ENCODE peak calls at places on chromosomes 16 and 17, in four cellular contexts. Q, N, C and J are unnamed samples.

GRCh38 chr17:21162394-21162775 is 35.6 kb downstream of the DHRS7B start:
- DNase-seq in N (no peak), C (no peak), Q (no peak), J (no peak)

GRCh38 chr16:75382611-75383010 is 50.7 kb downstream of the CFDP1 start:
- DNase-seq in Q (no peak), C (no peak), N (no peak), J (no peak)

GRCh38 chr16:22291860-22292692 is 5.1 kb upstream of the POLR3E start:
- DNase-seq in Q (peak; percentile 51), C (no peak), N (no peak), J (no peak)

GRCh38 chr16:79055251-79055972 is 545.1 kb downstream of the MAF start:
- DNase-seq in N (no peak), Q (no peak), C (no peak), J (no peak)

GRCh38 chr17:49703557-49704277 is 4.0 kb downstream of the SLC35B1 start:
- DNase-seq in N (peak; percentile 90), C (no peak), Q (peak; percentile 48), J (peak; percentile 25)

GRCh38 chr17:28712037-28712704 is 483 bp upstream of the PROCA1 start:
- DNase-seq in Q (peak; percentile 90), N (no peak), C (no peak), J (peak; percentile 68)

GRCh38 chr17:14741516-14741915 is 440.6 kb downstream of the HS3ST3B1 start:
- DNase-seq in N (no peak), C (no peak), Q (no peak), J (no peak)

GRCh38 chr17:31060814-31061550 is 33.8 kb upstream of the NF1 start:
- DNase-seq in C (no peak), N (no peak), Q (no peak), J (no peak)

GRCh38 chr16:89149386-89149785 is 22.2 kb upstream of the CDH15 start:
- DNase-seq in C (no peak), Q (no peak), N (no peak), J (no peak)

GRCh38 chr16:26546573-26546972 is 520.2 kb upstream of the C16orf82 start:
- DNase-seq in Q (no peak), C (no peak), N (no peak), J (no peak)

GRCh38 chr16:74699666-74700065 is 996 bp downstream of the MLKL start:
- DNase-seq in N (no peak), Q (no peak), C (no peak), J (no peak)

GRCh38 chr17:77872714-77873517 is 85.6 kb upstream of the TNRC6C start:
- DNase-seq in Q (no peak), N (no peak), C (no peak), J (no peak)

GRCh38 chr17:18314059-18314730 is 599 bp downstream of the TOP3A start:
- DNase-seq in N (no peak), Q (no peak), C (no peak), J (no peak)

GRCh38 chr16:68033101-68033500 is 10.0 kb downstream of the DUS2 start:
- DNase-seq in Q (no peak), N (no peak), C (no peak), J (no peak)

GRCh38 chr16:16167927-16168326 is 55.4 kb downstream of the ABCC6 start:
- DNase-seq in C (no peak), N (no peak), Q (no peak), J (no peak)

GRCh38 chr16:77723108-77723514 is 797 bp downstream of the NUDT7 start:
- DNase-seq in N (no peak), Q (peak; percentile 59), C (no peak), J (no peak)

GRCh38 chr16:78742501-78743283 is 643.2 kb downstream of the WWOX start:
- DNase-seq in C (peak; percentile 83), Q (peak; percentile 55), N (no peak), J (no peak)

GRCh38 chr17:78940708-78941107 is 15.5 kb upstream of the TIMP2 start:
- DNase-seq in Q (no peak), C (no peak), N (peak; percentile 50), J (peak; percentile 62)

GRCh38 chr16:81585785-81586184 is 141.2 kb downstream of the CMIP start:
- DNase-seq in C (no peak), N (peak; percentile 50), Q (peak; percentile 62), J (peak; percentile 50)

GRCh38 chr17:42843358-42843934 is 934 bp upstream of the AOC2 start:
- DNase-seq in N (peak; percentile 73), C (no peak), Q (peak; percentile 65), J (peak; percentile 46)

GRCh38 chr17:19705771-19706770 is 10.3 kb downstream of the SLC47A2 start:
- DNase-seq in N (peak; percentile 45), Q (no peak), C (no peak), J (no peak)
- TF ChIP-seq ESRRA in N (no peak), Q (no peak), C (no peak), J (no peak)

GRCh38 chr17:1315409-1315808 is 35.9 kb downstream of the TRARG1 start:
- DNase-seq in N (no peak), C (no peak), Q (no peak), J (no peak)

GRCh38 chr17:1313270-1314005 is 34.0 kb downstream of the TRARG1 start:
- DNase-seq in Q (no peak), C (no peak), N (no peak), J (no peak)

GRCh38 chr17:1312261-1312870 is 32.9 kb downstream of the TRARG1 start:
- DNase-seq in Q (peak; percentile 55), C (no peak), N (peak; percentile 13), J (peak; percentile 69)

DNA sequence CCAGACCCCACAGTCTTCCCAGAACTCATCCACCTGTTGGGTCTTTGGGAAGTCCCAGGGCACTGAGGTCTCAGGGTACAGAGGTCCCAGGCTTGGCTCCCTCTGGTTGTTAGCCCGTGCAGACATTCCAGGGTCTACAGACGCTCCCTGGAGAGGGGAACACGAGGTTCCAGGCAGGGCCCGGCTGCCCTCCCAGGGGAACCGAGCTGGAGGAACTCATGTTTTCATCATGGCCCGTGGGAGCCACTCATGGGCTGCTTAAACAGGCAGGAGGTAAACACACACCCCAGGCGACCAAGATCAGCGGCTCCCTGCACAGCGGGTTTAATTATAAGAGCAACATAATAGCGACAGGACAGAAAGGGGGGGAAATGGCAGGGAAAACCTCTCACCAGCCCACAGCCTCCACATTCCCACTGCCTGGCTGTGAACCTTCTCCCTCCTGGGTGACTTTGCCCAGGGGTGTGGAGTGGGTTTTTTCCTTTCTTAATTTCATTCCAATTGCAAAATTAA is 36.5 kb downstream of the TRARG1 start:
- DNase-seq in N (no peak), C (no peak), Q (no peak), J (no peak)
- TF ChIP-seq TCF7 in N (no peak), C (no peak), Q (no peak), J (no peak)

GRCh38 chr17:67994827-67995567 is 1.3 kb downstream of the C17orf58 start:
- DNase-seq in N (no peak), Q (no peak), C (no peak), J (no peak)
- TF ChIP-seq ESRRA in N (no peak), Q (no peak), C (no peak), J (no peak)

DNA sequence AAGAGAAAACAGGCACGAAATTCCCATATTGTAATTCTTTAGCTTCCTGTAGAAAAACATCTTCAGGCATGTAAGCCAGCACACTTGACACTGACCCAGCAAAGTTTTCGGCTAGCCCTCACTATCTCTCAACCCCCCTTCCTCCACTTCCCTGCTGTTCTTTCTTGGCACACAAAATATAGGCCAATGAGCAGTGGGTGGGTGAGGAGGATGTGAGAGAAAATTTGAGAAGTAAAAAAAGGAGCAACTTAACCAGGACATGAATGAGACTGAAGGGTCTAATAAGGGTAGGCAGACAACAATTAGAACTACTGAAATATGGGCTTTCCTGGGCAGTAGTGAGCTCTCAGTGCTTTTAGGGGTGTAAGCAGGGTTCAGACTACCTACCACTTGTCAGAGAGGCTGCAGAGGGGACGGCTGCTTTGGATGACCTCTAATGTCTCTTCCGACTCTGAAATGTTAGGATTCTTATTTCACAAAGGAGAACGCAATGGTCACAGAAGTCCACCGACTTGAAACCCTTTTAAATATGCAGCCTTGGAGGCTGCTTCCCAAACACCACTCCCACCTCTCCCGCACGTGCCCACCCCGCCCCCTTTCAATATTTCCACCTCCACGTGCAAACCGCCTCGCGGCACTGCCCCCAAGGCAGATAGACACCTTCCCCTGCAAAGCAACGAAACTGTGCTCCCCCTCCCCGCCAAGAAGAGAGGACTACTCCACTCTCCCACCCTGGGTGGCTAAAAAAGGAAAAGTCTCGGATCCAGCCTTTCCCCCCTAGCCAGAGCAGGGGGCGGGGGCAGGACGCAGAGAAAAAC is 884 bp downstream of the MBTD1 start:
- DNase-seq in N (peak; percentile 39), C (no peak), Q (peak; percentile 72), J (peak; percentile 31)
- TF ChIP-seq TCF7 in N (no peak), C (no peak), Q (no peak), J (no peak)

DNA sequence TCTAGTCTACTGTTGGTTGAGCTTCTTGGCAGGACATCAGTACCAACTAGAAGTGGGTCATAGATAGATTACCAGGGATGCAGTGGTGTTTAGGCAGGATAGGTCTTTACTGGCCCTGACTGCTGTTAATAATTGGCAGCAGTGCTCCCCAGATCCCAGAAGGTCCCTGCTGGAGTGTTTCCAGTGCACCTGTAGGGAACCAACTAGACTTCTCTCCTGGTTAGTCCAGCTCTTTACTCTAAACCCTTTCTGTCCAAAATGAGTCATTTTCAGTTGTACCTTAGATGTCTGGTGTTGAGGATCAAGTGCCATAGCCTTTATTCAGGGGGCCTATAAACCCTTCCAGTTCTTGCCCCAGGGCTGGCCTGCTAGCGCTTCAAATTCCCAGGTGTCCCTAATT is 8.7 kb downstream of the POLR2C start:
- DNase-seq in Q (no peak), N (no peak), C (no peak), J (no peak)
- TF ChIP-seq ESRRA in Q (no peak), N (no peak), C (no peak), J (no peak)

DNA sequence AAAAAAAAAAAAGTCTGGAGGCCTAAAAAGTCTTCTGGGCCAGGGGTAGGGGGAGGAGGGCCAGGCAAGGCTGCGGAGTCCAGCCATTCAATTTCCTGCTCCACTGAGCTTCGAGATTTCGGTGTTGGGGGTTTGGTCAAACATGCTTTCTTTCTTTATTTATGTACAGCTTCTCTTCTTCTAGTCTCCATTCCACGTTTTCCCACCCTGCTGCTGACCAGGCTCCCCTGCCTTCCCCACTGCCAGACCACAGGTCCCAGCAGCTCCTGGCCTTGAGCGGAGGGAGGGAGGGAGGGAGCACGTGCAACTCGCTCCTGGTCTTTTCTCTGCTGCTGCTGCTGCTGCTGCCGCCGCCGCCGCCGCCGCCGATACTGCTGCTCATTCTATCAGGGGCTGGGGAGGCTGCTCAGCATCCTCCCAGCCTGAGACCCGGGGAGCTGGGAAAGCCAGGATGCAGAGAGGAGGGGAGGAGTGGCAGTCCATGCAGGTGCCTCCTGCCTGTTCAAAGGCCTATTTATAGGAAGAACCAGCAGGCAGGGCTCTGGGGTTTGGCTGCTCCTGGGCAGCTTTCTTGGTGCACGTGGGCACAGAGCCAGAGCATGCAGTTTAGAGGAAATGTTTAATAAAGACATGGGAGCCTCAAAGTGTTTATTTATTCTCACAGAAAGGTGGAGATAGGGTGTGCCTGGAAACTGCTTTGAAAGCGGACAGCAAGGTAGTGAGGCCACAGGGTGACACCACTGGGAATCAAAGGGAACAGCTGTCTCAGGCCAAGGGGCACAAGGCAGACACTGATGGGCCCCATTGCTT is 23.4 kb upstream of the ZFHX3 start:
- DNase-seq in N (peak; percentile 61), C (no peak), Q (no peak), J (peak; percentile 71)
- TF ChIP-seq TCF7 in N (no peak), C (no peak), Q (no peak), J (no peak)